ENCODE peak calls at places on chromosome 11, in ten cellular contexts. F is CD8-positive, alpha-beta T cell; L is iPS DF 6.9; V is body of pancreas; R is right cardiac atrium; M is mesenchymal stem cell; U is psoas muscle; S is Peyer's patch; N is right atrium auricular region; G is upper lobe of right lung. P is an unnamed sample.

GRCh38 chr11:63563201-63564055 is at the start of gene PLAAT2:
- DNase-seq in S (no peak), G (no peak), L (no peak), V (no peak), U (no peak), M (no peak), F (no peak), N (peak; percentile 2), R (no peak), P (no peak)

GRCh38 chr11:46637546-46637945 is 20.2 kb downstream of the ATG13 start:
- DNase-seq in V (no peak), M (no peak), G (no peak), F (no peak), R (no peak), L (no peak), U (no peak), N (no peak), S (no peak), P (no peak)

GRCh38 chr11:71173709-71174108 is 78.7 kb downstream of the SHANK2 start:
- DNase-seq in N (no peak), U (no peak), S (no peak), F (no peak), G (no peak), M (no peak), V (no peak), L (no peak), R (no peak), P (no peak)

GRCh38 chr11:110755961-110756360 is 43.7 kb upstream of the ARHGAP20 start:
- DNase-seq in G (no peak), U (no peak), M (no peak), V (no peak), F (no peak), N (no peak), L (no peak), R (no peak), S (no peak), P (no peak)

GRCh38 chr11:72741849-72742521 is 10.2 kb downstream of the ARAP1 start:
- DNase-seq in M (peak; percentile 59), U (peak; percentile 43), N (no peak), S (no peak), R (peak; percentile 66), L (no peak), G (no peak), V (no peak), F (no peak), P (no peak)

GRCh38 chr11:67422894-67423293 is 5.4 kb upstream of the RPS6KB2 start:
- DNase-seq in L (no peak), R (no peak), N (no peak), M (no peak), U (no peak), S (no peak), G (no peak), F (no peak), V (no peak), P (no peak)

GRCh38 chr11:123111465-123111864 is 49.5 kb upstream of the HSPA8 start:
- DNase-seq in N (no peak), V (no peak), R (no peak), F (no peak), S (no peak), M (peak; percentile 64), L (peak; percentile 4), G (no peak), U (no peak), P (peak; percentile 55)

GRCh38 chr11:5380740-5381342 is 2.8 kb upstream of the OR51M1 start:
- DNase-seq in F (no peak), S (no peak), V (peak; percentile 31), G (no peak), U (no peak), M (peak; percentile 70), R (no peak), N (no peak), L (peak; percentile 50), P (peak; percentile 43)

GRCh38 chr11:85799142-85799541 is 11.8 kb downstream of the SYTL2 start:
- DNase-seq in M (no peak), V (no peak), R (no peak), F (no peak), N (no peak), L (no peak), G (no peak), S (no peak), U (no peak), P (no peak)

GRCh38 chr11:62896049-62896448 is 15.4 kb downstream of the SLC3A2 start:
- DNase-seq in R (peak; percentile 62), F (no peak), V (no peak), G (no peak), U (no peak), N (no peak), M (no peak), L (no peak), S (no peak), P (no peak)

GRCh38 chr11:1237851-1238250 is 15.0 kb downstream of the MUC5B start:
- DNase-seq in R (peak; percentile 29), N (no peak), M (no peak), G (no peak), F (no peak), U (peak; percentile 27), S (no peak), L (no peak), V (no peak), P (no peak)

GRCh38 chr11:111730871-111731591 is 35.2 kb downstream of the PPP2R1B start:
- DNase-seq in L (no peak), R (peak; percentile 83), S (no peak), N (no peak), U (peak; percentile 91), G (no peak), M (no peak), F (no peak), V (peak; percentile 74), P (peak; percentile 78)

GRCh38 chr11:58134151-58134550 is 8.8 kb upstream of the OR9I1 start:
- DNase-seq in S (no peak), L (no peak), V (no peak), M (no peak), F (no peak), U (no peak), G (no peak), N (no peak), R (no peak), P (no peak)

GRCh38 chr11:75946531-75947530 is 131.8 kb downstream of the UVRAG start:
- DNase-seq in M (peak; percentile 22), L (no peak), U (no peak), N (no peak), R (peak; percentile 29), F (no peak), V (peak; percentile 11), S (no peak), G (no peak), P (peak; percentile 68)

GRCh38 chr11:67160872-67161783 is 42.1 kb downstream of the KDM2A start:
- DNase-seq in N (no peak), V (no peak), S (no peak), U (no peak), M (no peak), R (no peak), F (no peak), G (no peak), L (no peak), P (no peak)

DNA sequence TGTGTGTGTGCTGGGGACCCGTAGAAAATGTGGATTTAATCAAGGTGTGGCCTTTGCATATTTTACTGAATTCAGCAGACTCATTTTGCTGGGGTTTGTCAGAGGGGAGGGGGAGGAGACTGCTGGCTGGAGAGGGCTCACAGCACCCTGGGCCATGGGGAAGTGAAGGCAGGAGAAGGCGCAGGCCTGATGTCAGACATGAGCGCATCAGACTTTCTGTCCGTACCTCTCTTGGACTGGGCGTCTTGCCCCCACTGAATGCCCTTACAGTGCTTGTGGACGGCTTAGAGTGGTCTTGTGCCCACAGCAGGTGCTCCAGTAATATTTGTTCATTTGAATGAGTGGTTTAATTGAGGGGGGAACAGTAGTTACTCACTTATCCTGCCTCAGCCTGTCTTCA is 75.2 kb downstream of the TEAD1 start:
- DNase-seq in V (no peak), F (no peak), R (no peak), L (no peak), M (no peak), N (no peak), G (no peak), U (no peak), S (no peak), P (no peak)
- H3K4me1 ChIP-seq in V (peaks cover 32% of the 10 kb centered on the region), F (no peaks in the 10 kb centered on the region), R (peaks cover 13% of the 10 kb centered on the region), L (peaks cover 9% of the 10 kb centered on the region), M (peaks cover 16% of the 10 kb centered on the region), N (no peaks in the 10 kb centered on the region), G (peaks cover 8% of the 10 kb centered on the region), U (peaks cover 87% of the 10 kb centered on the region), S (no peaks in the 10 kb centered on the region), P (peaks cover 10% of the 10 kb centered on the region)

DNA sequence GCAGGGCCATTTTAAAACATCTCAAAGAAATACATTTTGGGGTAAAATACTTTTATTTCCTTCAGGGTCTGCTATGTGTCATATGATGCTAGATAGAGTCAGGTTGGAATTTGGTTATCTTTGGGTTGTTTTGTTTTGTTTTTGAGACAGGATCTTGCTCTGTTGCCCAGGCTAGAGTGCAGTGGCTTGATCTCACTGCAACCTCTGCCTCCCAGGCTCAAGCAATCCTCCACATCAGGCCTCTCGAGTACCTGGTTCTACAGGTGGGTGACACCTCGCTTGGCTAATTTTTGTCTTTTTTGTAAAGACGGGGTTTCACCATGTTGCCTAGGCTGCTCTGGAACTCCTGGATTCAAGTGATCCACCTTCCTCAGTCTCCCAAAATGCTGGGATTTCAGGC is 17.3 kb downstream of the DENND5A start:
- DNase-seq in R (no peak), U (no peak), V (no peak), M (no peak), S (no peak), G (no peak), N (no peak), L (no peak), F (no peak), P (no peak)
- H3K4me1 ChIP-seq in R (peaks cover 4% of the 10 kb centered on the region), U (peaks cover 10% of the 10 kb centered on the region), V (peaks cover 9% of the 10 kb centered on the region), M (no peaks in the 10 kb centered on the region), S (no peaks in the 10 kb centered on the region), G (peaks cover 8% of the 10 kb centered on the region), N (no peaks in the 10 kb centered on the region), L (no peaks in the 10 kb centered on the region), F (peaks cover 72% of the 10 kb centered on the region), P (peaks cover 8% of the 10 kb centered on the region)

DNA sequence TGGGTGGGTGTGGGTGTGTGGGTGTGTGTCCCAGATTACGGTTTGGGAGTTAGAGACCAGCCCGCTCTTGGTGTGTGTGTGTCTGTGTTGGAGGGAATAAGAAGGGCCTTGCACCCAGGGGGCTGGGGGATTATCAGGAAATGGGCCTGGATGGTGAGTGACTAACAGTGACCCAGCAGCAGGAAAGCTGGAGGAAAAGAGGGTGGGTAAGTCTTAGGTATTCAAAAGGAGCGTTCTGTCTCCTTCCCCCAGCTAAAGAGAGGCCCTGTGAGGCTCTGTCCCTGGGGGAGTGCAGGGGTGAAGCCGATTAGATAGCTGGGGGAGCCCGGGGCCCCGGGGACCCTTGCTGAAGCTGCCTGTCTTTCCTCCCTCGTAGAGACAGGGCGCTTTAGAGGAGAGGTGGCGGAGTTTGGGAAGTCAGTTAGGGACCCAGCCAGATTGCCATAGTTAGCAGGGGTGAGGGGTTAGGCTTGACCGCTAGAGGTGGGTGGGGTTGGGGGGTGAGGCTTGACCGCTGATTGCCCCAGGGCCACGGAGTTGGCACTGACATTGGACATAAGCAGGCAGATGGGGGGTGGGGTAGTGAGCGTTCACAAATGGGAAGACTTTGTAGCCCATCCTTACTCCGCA is 1.5 kb downstream of the OAF start:
- DNase-seq in L (no peak), M (peak; percentile 29), S (no peak), U (no peak), F (no peak), N (no peak), G (no peak), V (no peak), R (no peak), P (no peak)
- H3K4me1 ChIP-seq in L (no peaks in the 10 kb centered on the region), M (peaks cover 29% of the 10 kb centered on the region), S (peaks cover 7% of the 10 kb centered on the region), U (peaks cover 9% of the 10 kb centered on the region), F (peaks cover 13% of the 10 kb centered on the region), N (no peaks in the 10 kb centered on the region), G (peaks cover 24% of the 10 kb centered on the region), V (peaks cover 83% of the 10 kb centered on the region), R (peaks cover 16% of the 10 kb centered on the region), P (peaks cover 4% of the 10 kb centered on the region)

GRCh38 chr11:66069715-66070603 is at the start of gene PACS1:
- DNase-seq in R (peak; percentile 96), S (peak; percentile 84), V (peak; percentile 65), N (peak; percentile 70), F (peak; percentile 82), M (peak; percentile 73), G (peak; percentile 92), U (peak; percentile 86), L (no peak), P (peak; percentile 73)
- H3K4me1 ChIP-seq in R (peaks cover 6% of the 10 kb centered on the region), S (no peaks in the 10 kb centered on the region), V (peaks cover 31% of the 10 kb centered on the region), N (no peaks in the 10 kb centered on the region), F (peaks cover 41% of the 10 kb centered on the region), M (peaks cover 13% of the 10 kb centered on the region), G (peaks cover 26% of the 10 kb centered on the region), U (peaks cover 19% of the 10 kb centered on the region), L (no peaks in the 10 kb centered on the region), P (peaks cover 19% of the 10 kb centered on the region)